ENCODE peak calls at places on chromosomes 13 and 19, in four cellular contexts. I is BE2C, O is GM12878, X is GM23248. Z is an unnamed sample.

GRCh38 chr19:4406626-4407025 is 4.2 kb downstream of the CHAF1A start:
- DNase-seq in I (no peak), X (no peak), O (no peak), Z (no peak)

GRCh38 chr13:27835799-27836198 is 43.5 kb downstream of the GSX1 start:
- DNase-seq in O (no peak), I (no peak), X (no peak), Z (no peak)

GRCh38 chr13:20974981-20975585 is 72.5 kb upstream of the XPO4 start:
- DNase-seq in O (no peak), I (no peak), X (peak; percentile 23), Z (no peak)

GRCh38 chr13:87042946-87043345 is 628.2 kb upstream of the SLITRK5 start:
- DNase-seq in I (no peak), O (no peak), X (peak; percentile 57), Z (no peak)

GRCh38 chr13:51318015-51318414 is 21.5 kb upstream of the SERPINE3 start:
- DNase-seq in O (no peak), I (no peak), X (no peak), Z (no peak)

GRCh38 chr19:33292595-33293254 is 9.6 kb downstream of the CEBPA start:
- DNase-seq in X (peak; percentile 80), I (no peak), O (no peak), Z (no peak)

GRCh38 chr13:48976677-48977625 is 1.2 kb downstream of the FNDC3A start:
- DNase-seq in O (no peak), X (peak; percentile 40), I (no peak), Z (no peak)

GRCh38 chr19:38173324-38174041 is 50.5 kb downstream of the DPF1 start:
- DNase-seq in X (peak; percentile 96), O (no peak), I (peak; percentile 58), Z (no peak)

GRCh38 chr19:18856385-18857126 is 24.8 kb downstream of the UPF1 start:
- DNase-seq in X (peak; percentile 56), I (peak; percentile 50), O (no peak), Z (no peak)

GRCh38 chr13:44758595-44759221 is 182.6 kb upstream of the TSC22D1 start:
- DNase-seq in I (no peak), X (peak; percentile 91), O (no peak), Z (no peak)

GRCh38 chr19:10654610-10655456 is 687 bp downstream of the ILF3 start:
- DNase-seq in X (peak; percentile 76), O (no peak), I (peak; percentile 79), Z (peak; percentile 64)

GRCh38 chr13:33891196-33891742 is 73.3 kb downstream of the RFC3 start:
- DNase-seq in I (no peak), O (no peak), X (no peak), Z (no peak)

DNA sequence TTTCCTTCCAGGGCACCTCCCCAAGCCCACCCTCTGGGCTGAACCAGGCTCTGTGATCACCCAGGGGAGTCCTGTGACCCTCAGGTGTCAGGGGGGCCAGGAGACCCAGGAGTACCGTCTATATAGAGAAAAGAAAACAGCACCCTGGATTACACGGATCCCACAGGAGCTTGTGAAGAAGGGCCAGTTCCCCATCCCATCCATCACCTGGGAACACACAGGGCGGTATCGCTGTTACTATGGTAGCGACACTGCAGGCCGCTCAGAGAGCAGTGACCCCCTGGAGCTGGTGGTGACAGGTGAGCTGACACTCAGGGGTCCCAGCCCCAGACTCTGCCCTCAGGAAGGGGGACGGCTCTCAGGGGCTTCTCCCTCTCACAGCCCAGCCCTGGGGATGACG is 1.2 kb downstream of the LILRB1 start:
- DNase-seq in O (no peak), X (no peak), I (no peak), Z (no peak)
- H3K9me3 ChIP-seq in O (no peaks in the 10 kb centered on the region), X (no peaks in the 10 kb centered on the region), I (no peaks in the 10 kb centered on the region), Z (no peaks in the 10 kb centered on the region)

DNA sequence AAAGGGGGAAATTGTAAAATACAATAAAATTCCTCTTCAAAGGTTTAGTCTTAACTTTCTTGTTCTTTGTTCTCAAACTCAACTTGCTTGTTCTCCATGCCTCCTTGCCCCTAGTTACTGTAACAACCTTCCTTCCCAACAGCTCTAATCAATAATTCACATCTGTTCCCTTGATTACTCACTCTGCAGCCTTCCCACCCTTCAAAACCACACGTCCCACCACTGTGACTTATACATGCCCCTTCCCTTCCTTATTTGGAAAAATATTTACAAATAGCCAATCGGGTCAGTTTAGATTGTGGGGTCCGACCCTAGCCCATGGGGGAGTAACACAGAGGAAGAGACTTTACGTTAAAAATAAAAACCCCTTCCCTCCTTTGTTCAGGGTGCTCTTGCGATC is 622 bp upstream of the ZNF93 start:
- DNase-seq in O (no peak), I (no peak), X (peak; percentile 75), Z (no peak)
- H3K9me3 ChIP-seq in O (peaks cover 16% of the 10 kb centered on the region), I (no peaks in the 10 kb centered on the region), X (no peaks in the 10 kb centered on the region), Z (peaks cover 3% of the 10 kb centered on the region)

GRCh38 chr19:15519433-15519976 is 11.2 kb downstream of the CYP4F22 start:
- DNase-seq in X (no peak), O (no peak), I (no peak), Z (no peak)

GRCh38 chr19:15517778-15518177 is 9.5 kb downstream of the CYP4F22 start:
- DNase-seq in I (no peak), O (no peak), X (no peak), Z (no peak)

GRCh38 chr19:15511671-15512424 is 3.5 kb downstream of the CYP4F22 start:
- DNase-seq in I (no peak), O (no peak), X (no peak), Z (no peak)

DNA sequence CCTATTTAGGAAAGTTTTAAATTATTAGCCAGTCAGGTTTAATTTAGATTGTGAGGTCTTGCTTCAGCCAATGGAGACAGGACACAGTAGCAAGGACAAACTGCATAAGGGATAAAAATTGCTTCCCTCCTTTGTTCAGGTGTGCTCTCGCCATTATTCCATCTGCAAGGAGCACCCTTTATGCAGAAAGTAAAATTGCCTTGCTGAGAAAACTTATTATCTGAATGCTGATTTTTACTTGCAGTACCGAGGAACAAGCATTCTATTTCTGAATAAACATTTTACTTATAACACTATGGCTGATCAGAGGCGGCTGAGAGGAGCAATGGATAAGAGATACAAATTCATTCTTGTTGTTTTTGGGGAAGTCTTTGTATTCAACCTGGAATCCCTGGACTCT is 8.0 kb downstream of the CYP4F22 start:
- DNase-seq in I (no peak), O (no peak), X (no peak), Z (no peak)
- H3K9me3 ChIP-seq in I (no peaks in the 10 kb centered on the region), O (no peaks in the 10 kb centered on the region), X (no peaks in the 10 kb centered on the region), Z (peaks cover 5% of the 10 kb centered on the region)

DNA sequence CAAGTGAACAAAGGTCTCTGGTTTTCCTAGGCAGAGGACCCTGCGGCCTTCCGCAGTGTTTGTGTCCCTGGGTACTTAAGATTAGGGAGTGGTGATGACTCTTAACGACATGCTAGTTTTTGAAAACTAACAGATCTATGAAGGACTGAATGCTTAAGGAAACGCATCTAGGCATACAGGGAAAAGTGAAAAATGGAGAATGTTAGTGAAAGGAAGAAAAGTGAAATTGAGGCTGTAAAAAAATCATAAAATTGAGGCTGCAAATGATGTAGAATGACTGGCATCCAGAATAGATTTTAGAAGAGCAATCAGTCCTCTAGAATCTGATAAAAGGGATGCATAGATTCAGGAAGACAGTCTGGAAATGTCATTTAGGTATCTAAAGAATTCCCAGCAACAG is 3.5 kb downstream of the ZNF260 start:
- DNase-seq in I (no peak), O (no peak), X (no peak), Z (no peak)
- H3K9me3 ChIP-seq in I (peaks cover 3% of the 10 kb centered on the region), O (peaks cover 22% of the 10 kb centered on the region), X (no peaks in the 10 kb centered on the region), Z (peaks cover 8% of the 10 kb centered on the region)

GRCh38 chr13:62137629-62138405 is 722.2 kb upstream of the PCDH20 start:
- DNase-seq in O (no peak), X (no peak), I (no peak), Z (no peak)

GRCh38 chr13:62139597-62139996 is 723.9 kb upstream of the PCDH20 start:
- DNase-seq in X (no peak), I (no peak), O (no peak), Z (no peak)

GRCh38 chr13:62142048-62142447 is 726.4 kb upstream of the PCDH20 start:
- DNase-seq in O (no peak), X (no peak), I (no peak), Z (no peak)
- H3K9me3 ChIP-seq in O (no peaks in the 10 kb centered on the region), X (peaks cover 4% of the 10 kb centered on the region), I (no peaks in the 10 kb centered on the region), Z (no peaks in the 10 kb centered on the region)

GRCh38 chr19:54724142-54724541 is at the start of gene KIR3DL3:
- DNase-seq in I (no peak), X (no peak), O (no peak), Z (no peak)
- H3K9me3 ChIP-seq in I (no peaks in the 10 kb centered on the region), X (no peaks in the 10 kb centered on the region), O (no peaks in the 10 kb centered on the region), Z (no peaks in the 10 kb centered on the region)

DNA sequence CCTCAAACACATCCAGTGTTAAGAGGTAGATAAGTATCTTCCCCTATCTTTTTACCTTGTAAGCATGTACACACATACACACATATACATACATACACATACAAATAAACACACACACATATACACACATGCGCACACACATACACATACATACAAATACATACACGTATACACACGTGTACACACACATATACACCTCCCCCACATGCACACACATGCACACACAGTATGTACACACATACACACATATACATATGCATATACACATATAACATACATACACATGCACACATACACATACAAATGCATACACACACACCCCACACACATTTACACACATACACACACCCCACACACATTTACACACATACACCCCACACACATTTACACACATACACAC is 24.1 kb downstream of the ADGRE1 start:
- DNase-seq in I (no peak), O (no peak), X (no peak), Z (no peak)
- H3K9me3 ChIP-seq in I (no peaks in the 10 kb centered on the region), O (peaks cover 6% of the 10 kb centered on the region), X (no peaks in the 10 kb centered on the region), Z (no peaks in the 10 kb centered on the region)

DNA sequence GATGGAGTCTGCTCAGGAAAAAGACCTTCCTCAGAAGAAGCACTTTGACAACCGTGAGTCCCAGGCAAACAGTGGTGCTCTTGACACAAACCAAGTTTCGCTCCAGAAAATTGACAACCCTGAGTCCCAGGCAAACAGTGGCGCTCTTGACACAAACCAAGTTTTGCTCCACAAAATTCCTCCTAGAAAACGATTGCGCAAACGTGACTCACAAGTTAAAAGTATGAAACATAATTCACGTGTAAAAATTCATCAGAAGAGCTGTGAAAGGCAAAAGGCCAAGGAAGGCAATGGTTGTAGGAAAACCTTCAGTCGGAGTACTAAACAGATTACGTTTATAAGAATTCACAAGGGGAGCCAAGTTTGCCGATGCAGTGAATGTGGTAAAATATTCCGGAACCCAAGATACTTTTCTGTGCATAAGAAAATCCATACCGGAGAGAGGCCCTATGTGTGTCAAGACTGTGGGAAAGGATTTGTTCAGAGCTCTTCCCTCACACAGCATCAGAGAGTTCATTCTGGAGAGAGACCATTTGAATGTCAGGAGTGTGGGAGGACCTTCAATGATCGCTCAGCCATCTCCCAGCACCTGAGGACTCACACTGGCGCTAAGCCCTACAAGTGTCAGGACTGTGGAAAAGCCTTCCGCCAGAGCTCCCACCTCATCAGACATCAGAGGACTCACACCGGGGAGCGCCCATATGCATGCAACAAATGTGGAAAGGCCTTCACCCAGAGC is 16.2 kb upstream of the ZNF544 start:
- DNase-seq in I (no peak), X (peak; percentile 10), O (no peak), Z (no peak)
- H3K9me3 ChIP-seq in I (peaks cover 13% of the 10 kb centered on the region), X (peaks cover 9% of the 10 kb centered on the region), O (peaks cover 60% of the 10 kb centered on the region), Z (peaks cover 47% of the 10 kb centered on the region)